ENCODE peak calls at places on chromosome 19, in six cellular contexts. N is endothelial cell; P is osteoblast; L is AG04450; V is GM12865; W is CD8-positive, alpha-beta T cell. E is an unnamed sample.

GRCh38 chr19:10291554-10292205 is 1.9 kb downstream of the ICAM5 start:
- DNase-seq in N (no peak), P (peak), L (no peak), V (no peak), W (no peak), E (no peak)

GRCh38 chr19:4208385-4209094 is 20.8 kb upstream of the EBI3 start:
- DNase-seq in N (no peak), P (peak), L (no peak), V (no peak), W (no peak), E (no peak)

GRCh38 chr19:2560369-2560768 is 84.4 kb downstream of the GADD45B start:
- DNase-seq in N (no peak), P (no peak), L (no peak), V (no peak), W (no peak), E (no peak)

GRCh38 chr19:17075860-17076538 is 422 bp downstream of the MYO9B start:
- DNase-seq in N (no peak), P (peak), L (no peak), V (peak), W (peak), E (no peak)

GRCh38 chr19:7426986-7427385 is 61.8 kb downstream of the PEX11G start:
- DNase-seq in N (no peak), P (no peak), L (no peak), V (peak), W (no peak), E (no peak)

GRCh38 chr19:2495651-2496316 is 19.9 kb downstream of the GADD45B start:
- DNase-seq in N (no peak), P (peak), L (no peak), V (no peak), W (no peak), E (no peak)

GRCh38 chr19:54164369-54165068 is 5.0 kb upstream of the LENG1 start:
- DNase-seq in N (peak), P (no peak), L (no peak), V (peak), W (peak), E (peak)

GRCh38 chr19:39474139-39474620 is 6.5 kb upstream of the TIMM50 start:
- DNase-seq in N (peak), P (peak), L (no peak), V (peak), W (peak), E (peak)

GRCh38 chr19:17103177-17103576 is 27.6 kb downstream of the MYO9B start:
- DNase-seq in N (peak), P (peak), L (no peak), V (no peak), W (no peak), E (peak)

GRCh38 chr19:5628470-5628869 is 5.6 kb downstream of the SAFB start:
- DNase-seq in N (no peak), P (no peak), L (no peak), V (peak), W (no peak), E (no peak)

GRCh38 chr19:2902590-2903218 is 2.0 kb downstream of the ZNF57 start:
- DNase-seq in N (no peak), P (no peak), L (no peak), V (no peak), W (no peak), E (no peak)

GRCh38 chr19:41646589-41647204 is 19.8 kb upstream of the CEACAM4 start:
- DNase-seq in N (peak), P (no peak), L (no peak), V (peak), W (no peak), E (no peak)

GRCh38 chr19:2969104-2969504 is 8.3 kb upstream of the TLE6 start:
- DNase-seq in N (no peak), P (peak), L (no peak), V (peak), W (no peak), E (no peak)

GRCh38 chr19:1418951-1419735 is 11.8 kb downstream of the DAZAP1 start:
- DNase-seq in N (no peak), P (no peak), L (no peak), V (no peak), W (no peak), E (no peak)

GRCh38 chr19:29503140-29503758 is 22.5 kb upstream of the VSTM2B start:
- DNase-seq in N (no peak), P (peak), L (no peak), V (no peak), W (no peak), E (no peak)

GRCh38 chr19:43651758-43652545 is 12.3 kb upstream of the CADM4 start:
- DNase-seq in N (peak), P (peak), L (peak), V (peak), W (no peak), E (peak)

GRCh38 chr19:35715981-35716734 is 1.6 kb upstream of the KMT2B start:
- DNase-seq in N (peak), P (peak), L (no peak), V (no peak), W (no peak), E (no peak)

GRCh38 chr19:407501-408440 is 1.2 kb downstream of the C2CD4C start:
- DNase-seq in N (no peak), P (peak), L (no peak), V (no peak), W (no peak), E (no peak)

GRCh38 chr19:58500242-58500641 is 11.6 kb downstream of the SLC27A5 start:
- DNase-seq in N (no peak), P (peak), L (no peak), V (no peak), W (no peak), E (no peak)

GRCh38 chr19:42270346-42271044 is 1.4 kb downstream of the CIC start:
- DNase-seq in N (no peak), P (peak), L (no peak), V (peak), W (peak), E (no peak)

GRCh38 chr19:33971073-33971472 is 174.4 kb downstream of the KCTD15 start:
- DNase-seq in N (no peak), P (no peak), L (no peak), V (no peak), W (no peak), E (no peak)

GRCh38 chr19:41877916-41878905 is 1.1 kb downstream of the CD79A start:
- DNase-seq in N (no peak), P (peak), L (no peak), V (peak), W (peak), E (no peak)

GRCh38 chr19:3039641-3040077 is 10.6 kb upstream of the TLE2 start:
- DNase-seq in N (no peak), P (no peak), L (no peak), V (no peak), W (peak), E (no peak)

GRCh38 chr19:35006342-35006998 is 6.3 kb downstream of the GRAMD1A start:
- DNase-seq in N (no peak), P (peak), L (no peak), V (no peak), W (no peak), E (no peak)

GRCh38 chr19:16627194-16627927 is 643 bp downstream of the MED26 start:
- DNase-seq in N (peak), P (peak), L (no peak), V (no peak), W (peak), E (peak)

GRCh38 chr19:13797870-13798269 is 2.6 kb downstream of the ZSWIM4 start:
- DNase-seq in N (no peak), P (peak), L (no peak), V (no peak), W (no peak), E (no peak)

GRCh38 chr19:48006762-48007161 is 12.3 kb downstream of the ELSPBP1 start:
- DNase-seq in N (no peak), P (peak), L (no peak), V (peak), W (no peak), E (no peak)

DNA sequence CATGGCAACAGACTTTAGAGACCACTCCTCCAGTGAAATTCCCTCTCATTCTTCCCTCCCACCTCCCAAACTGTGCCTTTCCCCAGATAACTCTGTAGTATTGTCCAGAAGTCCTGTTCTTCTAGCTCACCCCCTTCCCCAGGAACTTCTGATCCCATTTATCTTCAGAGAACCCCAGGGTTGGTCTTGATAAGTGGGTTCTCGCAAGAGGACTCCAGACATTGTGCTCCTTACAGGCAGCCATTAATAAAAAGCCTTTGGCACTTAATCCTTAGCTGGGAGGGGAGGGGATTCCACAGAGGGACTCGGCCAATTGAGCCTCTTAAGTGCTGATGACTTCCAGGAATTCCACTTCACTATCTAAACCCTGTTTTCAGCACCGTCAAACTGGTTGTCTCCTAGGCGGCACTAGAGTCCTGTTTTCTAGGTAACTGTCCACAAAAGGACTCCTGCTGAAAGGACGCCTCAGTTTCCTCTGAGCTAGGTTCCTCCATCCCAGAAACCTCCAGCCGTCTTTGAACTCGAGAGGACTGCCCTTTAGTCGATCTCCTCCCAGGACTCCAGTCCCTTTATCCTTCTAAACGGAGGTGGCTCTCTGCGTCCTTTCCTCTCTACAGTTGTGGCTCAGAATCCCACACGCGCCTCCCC is 2.0 kb downstream of the LTBP4 start:
- DNase-seq in N (no peak), P (peak), L (no peak), V (no peak), W (no peak), E (no peak)
- TF ChIP-seq CTCF in N (no peak), P (no peak), L (no peak), V (no peak), W (no peak), E (no peak)

DNA sequence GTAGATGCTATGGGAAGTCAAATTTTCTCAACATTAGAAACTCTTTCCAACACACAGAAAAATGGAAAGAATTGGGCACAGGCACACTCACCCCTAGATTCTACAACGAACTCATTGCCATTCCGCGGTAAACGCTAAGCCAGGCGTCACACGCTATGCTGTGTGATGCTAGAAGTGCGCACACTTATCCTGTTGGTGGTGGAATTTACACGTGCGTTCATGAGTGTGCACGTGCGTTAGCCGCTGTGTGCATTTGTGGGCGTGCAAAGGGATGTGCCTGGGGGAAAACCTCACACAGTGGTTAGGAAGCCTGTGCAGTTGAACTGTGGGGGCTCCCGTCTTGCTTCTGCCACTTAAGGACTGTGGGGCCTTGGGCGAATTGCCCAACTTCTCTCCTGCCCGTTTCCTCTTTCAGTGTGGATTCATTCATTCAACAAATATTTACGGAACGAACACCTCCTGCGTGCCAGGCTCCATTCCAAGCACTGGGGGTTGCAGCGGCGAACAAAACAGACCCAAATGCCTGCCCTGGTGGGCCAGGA is 7.7 kb downstream of the NFILZ start:
- DNase-seq in N (no peak), P (no peak), L (no peak), V (no peak), W (peak), E (no peak)
- TF ChIP-seq CTCF in N (no peak), P (no peak), L (no peak), V (no peak), W (no peak), E (no peak)

GRCh38 chr19:19475845-19476828 is 39.2 kb downstream of the TSSK6 start:
- DNase-seq in N (no peak), P (peak), L (no peak), V (no peak), W (no peak), E (no peak)
- TF ChIP-seq CTCF in N (no peak), P (peak), L (peak), V (peak), W (no peak), E (peak)

GRCh38 chr19:46216612-46217011 is 12.9 kb upstream of the IGFL1 start:
- DNase-seq in N (no peak), P (no peak), L (no peak), V (no peak), W (no peak), E (no peak)
- TF ChIP-seq CTCF in N (no peak), P (no peak), L (no peak), V (no peak), W (no peak), E (no peak)